ENCODE peak calls at places on chromosomes 11 and 22, in nine cellular contexts. C, P, Q, K, J, E, N, R and F are unnamed samples.

GRCh38 chr11:35206616-35207015 is 67.6 kb downstream of the CD44 start:
- DNase-seq in N (no peak), Q (no peak), R (no peak), E (no peak), C (no peak), P (no peak), K (no peak), J (no peak), F (no peak)

GRCh38 chr11:129115652-129116585 is 76.2 kb downstream of the ARHGAP32 start:
- DNase-seq in C (no peak), Q (no peak), P (no peak), K (no peak), E (peak; percentile 15), R (no peak), J (no peak), N (no peak), F (no peak)

GRCh38 chr11:113087716-113088115 is 126.5 kb downstream of the NCAM1 start:
- DNase-seq in Q (no peak), C (no peak), R (no peak), N (no peak), K (no peak), J (no peak), P (no peak), E (no peak), F (no peak)

GRCh38 chr11:43359432-43359818 is 705 bp downstream of the TTC17 start:
- DNase-seq in R (no peak), E (no peak), C (peak; percentile 46), Q (no peak), P (no peak), J (peak; percentile 37), N (no peak), K (peak; percentile 23), F (no peak)

GRCh38 chr11:57601297-57601696 is 3.8 kb downstream of the SERPING1 start:
- DNase-seq in P (no peak), C (no peak), K (no peak), R (no peak), J (no peak), E (no peak), N (no peak), Q (no peak), F (peak; percentile 34)

GRCh38 chr11:114098927-114099326 is 39.4 kb downstream of the ZBTB16 start:
- DNase-seq in C (no peak), J (peak; percentile 16), R (no peak), N (no peak), E (no peak), K (no peak), P (no peak), Q (no peak), F (no peak)

GRCh38 chr11:113774174-113774503 is 647 bp upstream of the ZW10 start:
- DNase-seq in K (no peak), P (no peak), E (no peak), N (no peak), J (no peak), C (no peak), Q (no peak), R (no peak), F (no peak)

GRCh38 chr22:39470462-39471335 is 13.9 kb downstream of the MGAT3 start:
- DNase-seq in C (no peak), P (no peak), J (peak; percentile 60), N (no peak), Q (no peak), K (no peak), E (no peak), R (no peak), F (peak; percentile 48)

GRCh38 chr11:129247129-129247528 is 55.0 kb upstream of the ARHGAP32 start:
- DNase-seq in J (peak; percentile 2), N (no peak), K (no peak), R (no peak), C (no peak), E (no peak), P (no peak), Q (no peak), F (no peak)

GRCh38 chr11:13336246-13336873 is 58.8 kb downstream of the BMAL1 start:
- DNase-seq in R (no peak), E (no peak), K (no peak), J (no peak), Q (no peak), C (no peak), N (no peak), P (no peak), F (no peak)

GRCh38 chr22:35390933-35391332 is 9.0 kb upstream of the MCM5 start:
- DNase-seq in Q (no peak), J (no peak), C (no peak), E (no peak), P (no peak), R (no peak), K (no peak), N (no peak), F (no peak)